ENCODE peak calls at places on chromosomes 2 and 18, in four cellular contexts. One of them, this sample, is unnamed.

GRCh38 chr18:79587298-79588125 is 92.1 kb upstream of the CTDP1 start:
- DNase-seq in HL-60: no peak
- DNase-seq in K562: no peak
- DNase-seq in GM12878: no peak
- DNase-seq in this sample: no peak

GRCh38 chr2:240500561-240501423 is 57.0 kb downstream of the ANKMY1 start:
- DNase-seq in GM12878: no peak
- DNase-seq in HL-60: no peak
- DNase-seq in K562: no peak
- DNase-seq in this sample: no peak

GRCh38 chr2:1641498-1641897 is 102.8 kb downstream of the PXDN start:
- DNase-seq in HL-60: no peak
- DNase-seq in K562: no peak
- DNase-seq in GM12878: no peak
- DNase-seq in this sample: no peak

GRCh38 chr18:66616523-66616983 is 12.7 kb upstream of the CDH19 start:
- DNase-seq in GM12878: no peak
- DNase-seq in K562: no peak
- DNase-seq in HL-60: peak
- DNase-seq in this sample: no peak

GRCh38 chr2:107062173-107062572 is 176.2 kb upstream of the ST6GAL2 start:
- DNase-seq in GM12878: no peak
- DNase-seq in HL-60: no peak
- DNase-seq in K562: no peak
- DNase-seq in this sample: no peak

GRCh38 chr2:119702918-119703401 is 24.0 kb downstream of the TMEM177 start:
- DNase-seq in GM12878: no peak
- DNase-seq in K562: peak
- DNase-seq in HL-60: peak
- DNase-seq in this sample: peak

GRCh38 chr2:181456660-181457120 is 496 bp upstream of the ITGA4 start:
- DNase-seq in K562: no peak
- DNase-seq in GM12878: peak
- DNase-seq in HL-60: peak
- DNase-seq in this sample: no peak

GRCh38 chr2:73832905-73833304 is 4.1 kb downstream of the STAMBP start:
- DNase-seq in HL-60: no peak
- DNase-seq in GM12878: no peak
- DNase-seq in K562: peak
- DNase-seq in this sample: no peak

GRCh38 chr2:240430595-240430994 is 4.9 kb upstream of the GPC1 start:
- DNase-seq in GM12878: no peak
- DNase-seq in HL-60: no peak
- DNase-seq in K562: no peak
- DNase-seq in this sample: no peak

GRCh38 chr2:178845565-178846457 is 38.6 kb upstream of the TTN start:
- DNase-seq in HL-60: no peak
- DNase-seq in K562: no peak
- DNase-seq in GM12878: no peak
- DNase-seq in this sample: no peak

GRCh38 chr18:79760881-79761280 is 36.9 kb upstream of the KCNG2 start:
- DNase-seq in K562: no peak
- DNase-seq in HL-60: no peak
- DNase-seq in GM12878: no peak
- DNase-seq in this sample: no peak

GRCh38 chr2:8049851-8050571 is 631.8 kb upstream of the ID2 start:
- DNase-seq in HL-60: no peak
- DNase-seq in GM12878: peak
- DNase-seq in K562: no peak
- DNase-seq in this sample: no peak

GRCh38 chr18:9952633-9953416 is 39.0 kb downstream of the VAPA start:
- DNase-seq in K562: peak
- DNase-seq in GM12878: no peak
- DNase-seq in HL-60: peak
- DNase-seq in this sample: no peak

GRCh38 chr18:3605562-3606443 is 155.8 kb downstream of the TGIF1 start:
- DNase-seq in GM12878: no peak
- DNase-seq in HL-60: no peak
- DNase-seq in K562: peak
- DNase-seq in this sample: no peak

GRCh38 chr2:134999536-134999935 is 47.7 kb downstream of the MAP3K19 start:
- DNase-seq in K562: no peak
- DNase-seq in HL-60: no peak
- DNase-seq in GM12878: no peak
- DNase-seq in this sample: no peak

GRCh38 chr2:45922577-45922988 is 271.1 kb downstream of the PRKCE start:
- DNase-seq in K562: no peak
- DNase-seq in GM12878: no peak
- DNase-seq in HL-60: no peak
- DNase-seq in this sample: no peak

GRCh38 chr2:98087447-98088065 is 589 bp downstream of the VWA3B start:
- DNase-seq in HL-60: no peak
- DNase-seq in GM12878: no peak
- DNase-seq in K562: no peak
- DNase-seq in this sample: no peak

GRCh38 chr18:49510393-49511115 is 23.5 kb upstream of the C18orf32 start:
- DNase-seq in K562: peak
- DNase-seq in GM12878: no peak
- DNase-seq in HL-60: peak
- DNase-seq in this sample: peak

GRCh38 chr2:135913726-135914365 is 37.6 kb upstream of the MCM6 start:
- DNase-seq in K562: peak
- DNase-seq in HL-60: peak
- DNase-seq in GM12878: no peak
- DNase-seq in this sample: no peak

GRCh38 chr2:118668431-118669424 is 178.7 kb downstream of the EN1 start:
- DNase-seq in HL-60: no peak
- DNase-seq in GM12878: no peak
- DNase-seq in K562: no peak
- DNase-seq in this sample: no peak

GRCh38 chr2:190978389-190979053 is 35.5 kb downstream of the STAT1 start:
- DNase-seq in GM12878: no peak
- DNase-seq in K562: no peak
- DNase-seq in HL-60: no peak
- DNase-seq in this sample: no peak

GRCh38 chr2:88600038-88600465 is 27.2 kb downstream of the EIF2AK3 start:
- DNase-seq in GM12878: peak
- DNase-seq in K562: peak
- DNase-seq in HL-60: peak
- DNase-seq in this sample: peak

GRCh38 chr18:28041366-28041765 is 135.6 kb downstream of the CDH2 start:
- DNase-seq in GM12878: no peak
- DNase-seq in HL-60: no peak
- DNase-seq in K562: no peak
- DNase-seq in this sample: no peak

GRCh38 chr2:49940616-49941015 is 786.3 kb upstream of the FSHR start:
- DNase-seq in GM12878: no peak
- DNase-seq in K562: no peak
- DNase-seq in HL-60: no peak
- DNase-seq in this sample: peak

GRCh38 chr2:219409619-219410018 is 8.6 kb upstream of the DES start:
- DNase-seq in GM12878: no peak
- DNase-seq in K562: no peak
- DNase-seq in HL-60: no peak
- DNase-seq in this sample: no peak

GRCh38 chr2:96554293-96555145 is 18.0 kb downstream of the ARID5A start:
- DNase-seq in HL-60: peak
- DNase-seq in K562: peak
- DNase-seq in GM12878: no peak
- DNase-seq in this sample: peak

GRCh38 chr2:120231974-120232635 is 8.9 kb upstream of the TMEM185B start:
- DNase-seq in HL-60: no peak
- DNase-seq in K562: peak
- DNase-seq in GM12878: peak
- DNase-seq in this sample: peak

GRCh38 chr2:28601612-28602011 is 105.8 kb downstream of the PLB1 start:
- DNase-seq in GM12878: no peak
- DNase-seq in HL-60: peak
- DNase-seq in K562: no peak
- DNase-seq in this sample: no peak

GRCh38 chr18:56743115-56743514 is 92.0 kb downstream of the WDR7 start:
- DNase-seq in HL-60: no peak
- DNase-seq in K562: no peak
- DNase-seq in GM12878: no peak
- DNase-seq in this sample: no peak

GRCh38 chr2:168901013-168901412 is at the start of gene G6PC2:
- DNase-seq in HL-60: no peak
- DNase-seq in GM12878: no peak
- DNase-seq in K562: no peak
- DNase-seq in this sample: no peak

GRCh38 chr2:86375623-86376022 is 38.2 kb upstream of the REEP1 start:
- DNase-seq in K562: no peak
- DNase-seq in GM12878: no peak
- DNase-seq in HL-60: no peak
- DNase-seq in this sample: no peak

GRCh38 chr2:239688098-239688497 is 287.3 kb upstream of the HDAC4 start:
- DNase-seq in GM12878: no peak
- DNase-seq in HL-60: no peak
- DNase-seq in K562: peak
- DNase-seq in this sample: no peak

GRCh38 chr2:160224060-160224459 is 24.0 kb upstream of the ITGB6 start:
- DNase-seq in HL-60: no peak
- DNase-seq in GM12878: peak
- DNase-seq in K562: peak
- DNase-seq in this sample: peak

GRCh38 chr18:38898167-38898566 is 1332.6 kb upstream of the CELF4 start:
- DNase-seq in K562: no peak
- DNase-seq in HL-60: no peak
- DNase-seq in GM12878: no peak
- DNase-seq in this sample: no peak

GRCh38 chr2:322326-322725 is 34.4 kb upstream of the ALKAL2 start:
- DNase-seq in GM12878: no peak
- DNase-seq in HL-60: no peak
- DNase-seq in K562: no peak
- DNase-seq in this sample: no peak

GRCh38 chr2:316381-316780 is 28.5 kb upstream of the ALKAL2 start:
- DNase-seq in K562: no peak
- DNase-seq in GM12878: no peak
- DNase-seq in HL-60: no peak
- DNase-seq in this sample: no peak

GRCh38 chr2:320561-320960 is 32.7 kb upstream of the ALKAL2 start:
- DNase-seq in HL-60: no peak
- DNase-seq in GM12878: no peak
- DNase-seq in K562: no peak
- DNase-seq in this sample: no peak

GRCh38 chr2:317501-318424 is 29.9 kb upstream of the ALKAL2 start:
- DNase-seq in HL-60: no peak
- DNase-seq in GM12878: no peak
- DNase-seq in K562: peak
- DNase-seq in this sample: no peak

DNA sequence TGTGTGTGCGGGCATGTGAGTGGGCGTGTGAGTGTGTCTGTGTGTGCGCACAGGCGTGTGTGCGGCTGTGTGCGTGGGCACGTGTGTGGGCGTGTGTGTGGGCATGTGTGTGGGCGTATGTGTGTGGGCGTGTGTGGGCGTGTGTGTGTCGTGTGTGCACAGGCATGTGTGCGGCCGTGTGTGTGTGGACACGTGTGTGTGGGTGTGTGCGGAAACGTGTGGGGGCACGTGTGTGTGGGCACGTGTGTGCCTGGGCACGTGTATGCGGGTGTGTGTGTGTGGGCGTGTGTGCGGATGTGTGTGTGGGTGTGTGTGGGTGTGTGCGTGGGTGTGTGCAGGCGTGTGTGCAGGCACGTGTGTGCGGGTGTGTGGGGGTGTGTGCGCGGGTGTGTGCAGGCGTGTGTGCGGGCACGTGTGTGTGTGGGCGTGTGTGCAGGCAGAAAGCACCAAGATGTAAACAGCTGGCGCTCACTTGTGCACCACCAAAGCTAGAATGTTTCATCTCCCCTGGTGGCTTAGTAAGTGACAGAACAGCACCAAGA is 31.2 kb upstream of the ALKAL2 start:
- DNase-seq in K562: no peak
- DNase-seq in HL-60: no peak
- DNase-seq in GM12878: no peak
- DNase-seq in this sample: no peak
- TF ChIP-seq SPI1 in K562: no peak
- TF ChIP-seq SPI1 in HL-60: no peak
- TF ChIP-seq SPI1 in GM12878: no peak
- TF ChIP-seq SPI1 in this sample: no peak

GRCh38 chr2:224711381-224711780 is 4.8 kb downstream of the CCDC195 start:
- DNase-seq in HL-60: no peak
- DNase-seq in GM12878: no peak
- DNase-seq in K562: no peak
- DNase-seq in this sample: no peak
- TF ChIP-seq SPI1 in HL-60: no peak
- TF ChIP-seq SPI1 in GM12878: no peak
- TF ChIP-seq SPI1 in K562: no peak
- TF ChIP-seq SPI1 in this sample: no peak

GRCh38 chr2:24330161-24330560 is 30.2 kb downstream of the ITSN2 start:
- DNase-seq in K562: no peak
- DNase-seq in GM12878: no peak
- DNase-seq in HL-60: no peak
- DNase-seq in this sample: no peak
- TF ChIP-seq SPI1 in K562: no peak
- TF ChIP-seq SPI1 in GM12878: no peak
- TF ChIP-seq SPI1 in HL-60: no peak
- TF ChIP-seq SPI1 in this sample: no peak

DNA sequence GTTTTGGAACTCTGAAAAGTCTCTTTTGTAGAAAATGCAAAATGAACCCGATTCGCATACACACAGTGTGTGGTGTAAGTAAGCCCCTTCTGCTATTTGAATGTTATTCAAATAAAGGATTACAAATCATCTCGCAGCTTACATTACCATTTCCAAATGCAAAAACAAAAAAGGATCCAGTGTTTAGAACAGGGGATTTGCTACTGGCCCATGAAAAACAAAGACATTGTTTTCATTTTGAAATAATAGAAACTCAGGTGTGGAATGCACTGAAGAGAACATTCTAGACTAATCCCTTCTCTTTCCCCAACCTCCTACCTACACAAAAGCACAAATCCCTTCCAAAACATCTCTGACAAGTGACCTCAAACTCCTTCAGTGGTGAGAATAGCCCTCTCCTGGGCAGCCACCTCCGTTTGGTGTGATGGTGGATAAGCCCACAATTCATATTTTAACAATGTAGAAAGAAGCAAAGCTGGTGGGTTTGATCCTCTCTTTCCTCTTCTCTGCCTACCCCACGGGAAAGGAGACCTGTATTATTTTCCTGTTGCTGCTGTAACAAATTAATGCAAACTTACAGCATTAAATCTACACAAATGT is 118.2 kb upstream of the NCK2 start:
- DNase-seq in K562: no peak
- DNase-seq in HL-60: no peak
- DNase-seq in GM12878: no peak
- DNase-seq in this sample: no peak
- TF ChIP-seq SPI1 in K562: no peak
- TF ChIP-seq SPI1 in HL-60: no peak
- TF ChIP-seq SPI1 in GM12878: no peak
- TF ChIP-seq SPI1 in this sample: no peak

GRCh38 chr18:44765451-44765850 is 84.8 kb downstream of the SETBP1 start:
- DNase-seq in HL-60: no peak
- DNase-seq in GM12878: no peak
- DNase-seq in K562: no peak
- DNase-seq in this sample: no peak
- TF ChIP-seq SPI1 in HL-60: no peak
- TF ChIP-seq SPI1 in GM12878: no peak
- TF ChIP-seq SPI1 in K562: no peak
- TF ChIP-seq SPI1 in this sample: no peak